ENCODE peak calls at places on chromosomes 1 and 21, in four cellular contexts. L is GM12878, O is H1, E is K562. B is an unnamed sample.

GRCh38 chr1:111904478-111905218 is 84.8 kb downstream of the KCND3 start:
- DNase-seq in L (no peak), O (no peak), E (no peak), B (no peak)

GRCh38 chr1:200082329-200082728 is 54.8 kb downstream of the NR5A2 start:
- DNase-seq in L (no peak), O (no peak), E (no peak), B (no peak)

GRCh38 chr1:78490861-78491310 is at the start of gene PTGFR:
- DNase-seq in L (no peak), O (no peak), E (no peak), B (no peak)

GRCh38 chr1:37186246-37186756 is 152.0 kb upstream of the GRIK3 start:
- DNase-seq in L (no peak), O (no peak), E (no peak), B (no peak)

GRCh38 chr21:37146320-37147225 is 73.5 kb downstream of the TTC3 start:
- DNase-seq in L (no peak), O (no peak), E (no peak), B (no peak)

GRCh38 chr21:33968082-33968997 is 52.7 kb upstream of the ATP5PO start:
- DNase-seq in L (no peak), O (no peak), E (peak), B (peak)

GRCh38 chr1:153032677-153033308 is 1.8 kb downstream of the SPRR1B start:
- DNase-seq in L (no peak), O (no peak), E (no peak), B (peak)

GRCh38 chr1:112417985-112418607 is 22.1 kb downstream of the CTTNBP2NL start:
- DNase-seq in L (no peak), O (no peak), E (no peak), B (no peak)

GRCh38 chr1:155166006-155166372 is 7.1 kb downstream of the KRTCAP2 start:
- DNase-seq in L (no peak), O (no peak), E (no peak), B (no peak)

GRCh38 chr1:151994956-151995355 is 1.3 kb upstream of the S100A10 start:
- DNase-seq in L (no peak), O (no peak), E (no peak), B (no peak)

GRCh38 chr1:178644308-178645120 is 80.5 kb upstream of the RALGPS2 start:
- DNase-seq in L (no peak), O (no peak), E (no peak), B (peak)

GRCh38 chr1:8274396-8274795 is 43.5 kb upstream of the SLC45A1 start:
- DNase-seq in L (no peak), O (no peak), E (no peak), B (no peak)

GRCh38 chr1:201882665-201883132 is 6.0 kb upstream of the SHISA4 start:
- DNase-seq in L (peak), O (no peak), E (peak), B (no peak)

GRCh38 chr21:15240846-15241245 is 176.0 kb upstream of the NRIP1 start:
- DNase-seq in L (no peak), O (no peak), E (no peak), B (no peak)

GRCh38 chr1:79353224-79353623 is 346.7 kb upstream of the ADGRL4 start:
- DNase-seq in L (no peak), O (no peak), E (no peak), B (peak)

GRCh38 chr1:18898567-18898966 is 3.8 kb downstream of the ALDH4A1 start:
- DNase-seq in L (no peak), O (no peak), E (no peak), B (no peak)

GRCh38 chr1:234699795-234700665 is 90.1 kb upstream of the IRF2BP2 start:
- DNase-seq in L (peak), O (no peak), E (peak), B (no peak)

GRCh38 chr1:185376840-185377635 is 60.0 kb upstream of the IVNS1ABP start:
- DNase-seq in L (no peak), O (no peak), E (no peak), B (no peak)

GRCh38 chr1:204031098-204031710 is 41.7 kb upstream of the SOX13 start:
- DNase-seq in L (no peak), O (no peak), E (no peak), B (no peak)

GRCh38 chr1:238439483-238439882 is 548.8 kb upstream of the ZP4 start:
- DNase-seq in L (no peak), O (no peak), E (no peak), B (no peak)

GRCh38 chr1:156927215-156928042 is 7.0 kb downstream of the LRRC71 start:
- DNase-seq in L (no peak), O (no peak), E (peak), B (peak)

GRCh38 chr1:178172939-178173338 is 79.0 kb downstream of the RASAL2 start:
- DNase-seq in L (no peak), O (no peak), E (no peak), B (no peak)

GRCh38 chr1:39922139-39922757 is 20.5 kb upstream of the MYCL start:
- DNase-seq in L (no peak), O (peak), E (no peak), B (no peak)

GRCh38 chr1:204177133-204177532 is 11.0 kb upstream of the REN start:
- DNase-seq in L (no peak), O (no peak), E (peak), B (no peak)

GRCh38 chr1:6083801-6084467 is 38.2 kb downstream of the KCNAB2 start:
- DNase-seq in L (no peak), O (no peak), E (no peak), B (no peak)

GRCh38 chr1:43058545-43059360 is 100.1 kb upstream of the SLC2A1 start:
- DNase-seq in L (no peak), O (no peak), E (peak), B (no peak)

GRCh38 chr1:169745015-169745861 is 11.4 kb upstream of the SELE start:
- DNase-seq in L (no peak), O (no peak), E (no peak), B (peak)

GRCh38 chr1:185441608-185442007 is 124.6 kb upstream of the IVNS1ABP start:
- DNase-seq in L (no peak), O (no peak), E (no peak), B (peak)

GRCh38 chr21:44432841-44433790 is 22.2 kb upstream of the LRRC3 start:
- DNase-seq in L (no peak), O (no peak), E (no peak), B (no peak)

GRCh38 chr1:16006552-16007485 is 2.8 kb downstream of the SRARP start:
- DNase-seq in L (peak), O (no peak), E (peak), B (peak)

GRCh38 chr1:63014267-63014666 is 230.3 kb downstream of the ATG4C start:
- DNase-seq in L (no peak), O (no peak), E (no peak), B (no peak)
- TF ChIP-seq BRCA1 in L (no peak), O (no peak), E (no peak), B (no peak)

DNA sequence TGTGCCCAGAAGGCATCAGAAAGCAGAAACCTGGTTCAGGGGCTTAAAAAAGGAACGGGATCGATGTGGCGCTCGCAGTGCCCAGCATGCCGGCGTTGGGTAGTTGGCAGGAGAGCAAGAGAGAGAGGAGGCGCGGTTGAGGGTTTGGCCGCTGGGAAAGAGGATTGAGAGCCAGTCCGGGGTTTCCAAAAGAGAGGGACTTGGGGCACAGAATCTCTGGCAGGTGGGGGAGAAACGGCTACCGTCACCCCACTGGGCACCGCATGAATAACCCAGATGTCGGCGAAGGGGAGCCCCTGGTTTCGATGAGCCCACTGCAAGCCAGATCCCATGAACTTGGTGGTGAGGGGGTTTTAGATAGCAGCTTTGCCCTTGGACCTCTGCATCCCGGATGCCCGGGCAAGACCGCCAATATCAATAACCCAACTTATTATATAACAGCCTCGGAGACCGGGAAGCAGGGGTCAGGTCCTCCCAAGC is 60.4 kb upstream of the ACOT11 start:
- DNase-seq in L (no peak), O (no peak), E (no peak), B (no peak)
- TF ChIP-seq BRCA1 in L (no peak), O (no peak), E (no peak), B (no peak)

GRCh38 chr1:161196521-161197451 is 2.1 kb downstream of the ADAMTS4 start:
- DNase-seq in L (no peak), O (no peak), E (no peak), B (no peak)
- TF ChIP-seq BRCA1 in L (no peak), O (no peak), E (no peak), B (no peak)

GRCh38 chr1:225318706-225319575 is 108.9 kb downstream of the LBR start:
- DNase-seq in L (peak), O (no peak), E (peak), B (peak)
- TF ChIP-seq BRCA1 in L (no peak), O (no peak), E (no peak), B (no peak)

B was measured in HepG2.